ENCODE peak calls at places on chromosomes 11 and 22, in four cellular contexts. G, Y, W and E are unnamed samples.

GRCh38 chr11:2521681-2522630 is 77.1 kb downstream of the KCNQ1 start:
- DNase-seq in G (no peak), Y (no peak), W (no peak), E (no peak)

GRCh38 chr22:21683401-21683811 is 17.6 kb downstream of the PPIL2 start:
- DNase-seq in G (no peak), Y (no peak), W (no peak), E (no peak)

GRCh38 chr22:30114356-30114755 is 34.1 kb downstream of the HORMAD2 start:
- DNase-seq in G (no peak), Y (no peak), W (no peak), E (no peak)

GRCh38 chr11:128420943-128421342 is 166.4 kb downstream of the ETS1 start:
- DNase-seq in G (no peak), Y (peak), W (peak), E (no peak)

GRCh38 chr11:69327741-69328191 is 33.8 kb downstream of the MYEOV start:
- DNase-seq in G (no peak), Y (no peak), W (no peak), E (no peak)

GRCh38 chr11:70303070-70303469 is 32.6 kb downstream of the PPFIA1 start:
- DNase-seq in G (no peak), Y (peak), W (peak), E (no peak)

GRCh38 chr11:36509694-36510566 is at the start of gene TRAF6:
- DNase-seq in G (peak), Y (peak), W (peak), E (peak)

GRCh38 chr11:41237386-41237785 is 222.1 kb downstream of the LRRC4C start:
- DNase-seq in G (no peak), Y (no peak), W (no peak), E (peak)

GRCh38 chr11:17538054-17538453 is 6.2 kb downstream of the USH1C start:
- DNase-seq in G (no peak), Y (no peak), W (no peak), E (no peak)

GRCh38 chr11:126122863-126123262 is 60.2 kb upstream of the CDON start:
- DNase-seq in G (no peak), Y (peak), W (peak), E (no peak)

GRCh38 chr11:122672892-122673291 is 17.4 kb downstream of the UBASH3B start:
- DNase-seq in G (no peak), Y (no peak), W (no peak), E (no peak)

GRCh38 chr11:66203847-66204246 is 64.6 kb upstream of the RAB1B start:
- DNase-seq in G (no peak), Y (no peak), W (no peak), E (no peak)

GRCh38 chr11:35168606-35169200 is 29.7 kb downstream of the CD44 start:
- DNase-seq in G (no peak), Y (no peak), W (no peak), E (no peak)

GRCh38 chr11:58711832-58712231 is 19.9 kb downstream of the GLYAT start:
- DNase-seq in G (no peak), Y (no peak), W (no peak), E (no peak)

GRCh38 chr11:12149672-12150225 is 39.4 kb downstream of the MICAL2 start:
- DNase-seq in G (no peak), Y (no peak), W (no peak), E (peak)

GRCh38 chr11:14454861-14455632 is 44.6 kb downstream of the COPB1 start:
- DNase-seq in G (peak), Y (peak), W (peak), E (no peak)

GRCh38 chr22:37383342-37383741 is 43.9 kb downstream of the ELFN2 start:
- DNase-seq in G (no peak), Y (no peak), W (peak), E (no peak)

GRCh38 chr11:95563859-95564258 is 225.7 kb downstream of the FAM76B start:
- DNase-seq in G (no peak), Y (no peak), W (peak), E (no peak)

GRCh38 chr11:118349475-118349874 is 5.3 kb downstream of the CD3G start:
- DNase-seq in G (no peak), Y (no peak), W (no peak), E (no peak)

GRCh38 chr11:27193434-27194225 is 153.0 kb downstream of the BBOX1 start:
- DNase-seq in G (no peak), Y (no peak), W (no peak), E (no peak)